ENCODE peak calls at places on chromosomes 7 and 10, in four cellular contexts. O is CD8-positive, alpha-beta T cell; Z is CD4-positive, CD25-positive, alpha-beta regulatory T cell; W is mammary epithelial cell. P is an unnamed sample.

GRCh38 chr7:98946389-98946788 is 68.1 kb downstream of the TRRAP start:
- DNase-seq in W (no peak), Z (no peak), O (no peak), P (no peak)

GRCh38 chr7:107196834-107197610 is 28.2 kb downstream of the HBP1 start:
- DNase-seq in W (no peak), Z (no peak), O (no peak), P (no peak)

GRCh38 chr7:121480058-121480457 is 84.0 kb upstream of the FAM3C start:
- DNase-seq in W (peak; percentile 27), Z (no peak), O (no peak), P (no peak)

GRCh38 chr7:30652951-30653641 is 29.2 kb downstream of the CRHR2 start:
- DNase-seq in Z (no peak), O (no peak), W (no peak), P (peak; percentile 32)

GRCh38 chr10:132441818-132442217 is 44.8 kb downstream of the PWWP2B start:
- DNase-seq in O (no peak), W (no peak), Z (no peak), P (no peak)

GRCh38 chr10:132592790-132593788 is 55.5 kb downstream of the INPP5A start:
- DNase-seq in W (no peak), Z (no peak), O (no peak), P (no peak)

GRCh38 chr10:87642988-87643387 is 16.7 kb upstream of the PAPSS2 start:
- DNase-seq in O (no peak), W (peak; percentile 64), Z (no peak), P (no peak)

GRCh38 chr10:52050429-52051047 is 263.5 kb upstream of the DKK1 start:
- DNase-seq in W (no peak), Z (no peak), O (no peak), P (no peak)

GRCh38 chr7:55593515-55594318 is 21.4 kb upstream of the VOPP1 start:
- DNase-seq in O (peak; percentile 75), Z (peak; percentile 49), W (peak; percentile 51), P (peak; percentile 55)

GRCh38 chr10:95407546-95407945 is 116.7 kb upstream of the PDLIM1 start:
- DNase-seq in O (no peak), W (no peak), Z (no peak), P (no peak)

GRCh38 chr10:1273372-1274097 is 217.3 kb downstream of the WDR37 start:
- DNase-seq in W (no peak), Z (no peak), O (no peak), P (no peak)

GRCh38 chr10:35423505-35424306 is 87.4 kb downstream of the CCNY start:
- DNase-seq in Z (no peak), O (no peak), W (peak; percentile 75), P (no peak)

GRCh38 chr10:111973306-111973705 is 210.3 kb downstream of the GPAM start:
- DNase-seq in O (no peak), W (no peak), Z (no peak), P (no peak)

DNA sequence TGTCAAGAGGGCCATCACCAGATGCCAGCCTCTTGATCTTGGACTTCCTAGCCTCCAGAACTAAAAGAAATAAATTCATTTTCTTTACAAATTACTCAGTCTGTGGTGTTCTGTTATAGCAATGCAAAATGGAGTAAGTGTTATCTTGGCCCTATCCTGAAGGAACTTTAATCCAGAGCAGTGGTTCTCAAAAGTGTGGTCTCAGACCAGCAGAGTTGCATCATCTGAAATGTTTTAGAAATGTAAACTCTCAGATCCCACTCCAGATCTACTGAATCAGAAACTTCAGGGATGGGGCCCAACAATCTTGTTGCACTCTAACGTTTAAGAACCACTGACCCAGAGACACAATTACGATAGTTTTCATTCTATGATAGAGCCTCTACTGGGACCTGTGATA is 3.2 kb upstream of the SUPV3L1 start:
- DNase-seq in O (no peak), W (no peak), Z (no peak), P (no peak)
- H3K4me1 ChIP-seq in O (peaks cover 17% of the 10 kb centered on the region), W (peaks cover 7% of the 10 kb centered on the region), Z (peaks cover 26% of the 10 kb centered on the region), P (peaks cover 8% of the 10 kb centered on the region)

GRCh38 chr10:30701471-30702173 is 72.1 kb upstream of the LYZL2 start:
- DNase-seq in Z (peak; percentile 49), W (no peak), O (peak; percentile 71), P (no peak)
- H3K4me1 ChIP-seq in Z (peaks cover 86% of the 10 kb centered on the region), W (no peaks in the 10 kb centered on the region), O (peaks cover 74% of the 10 kb centered on the region), P (no peaks in the 10 kb centered on the region)

GRCh38 chr7:50682079-50682478 is 100.6 kb downstream of the GRB10 start:
- DNase-seq in Z (no peak), O (no peak), W (no peak), P (no peak)
- H3K4me1 ChIP-seq in Z (no peaks in the 10 kb centered on the region), O (no peaks in the 10 kb centered on the region), W (no peaks in the 10 kb centered on the region), P (peaks cover under 1% of the 10 kb centered on the region)

GRCh38 chr7:77687100-77687746 is 9.0 kb upstream of the RSBN1L start:
- DNase-seq in Z (no peak), O (no peak), W (no peak), P (no peak)
- H3K4me1 ChIP-seq in Z (peaks cover 19% of the 10 kb centered on the region), O (peaks cover 19% of the 10 kb centered on the region), W (peaks cover 13% of the 10 kb centered on the region), P (peaks cover 5% of the 10 kb centered on the region)

DNA sequence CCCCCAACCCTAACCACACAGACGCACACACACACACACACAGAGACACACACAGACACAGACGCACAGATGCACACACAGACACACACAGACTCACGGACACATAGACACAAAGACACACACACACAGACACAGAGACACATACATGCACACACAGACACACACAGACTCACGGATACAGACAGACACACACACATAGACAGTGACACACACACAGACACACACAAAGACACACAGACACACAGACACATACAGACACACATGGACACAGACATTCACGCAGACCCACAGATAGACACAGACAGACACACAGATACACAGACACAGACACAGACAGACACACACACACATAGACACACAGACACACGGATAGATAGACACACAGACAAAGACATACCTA is 2.1 kb downstream of the CALML5 start:
- DNase-seq in O (no peak), Z (no peak), W (no peak), P (no peak)
- H3K4me1 ChIP-seq in O (no peaks in the 10 kb centered on the region), Z (no peaks in the 10 kb centered on the region), W (peaks cover 6% of the 10 kb centered on the region), P (no peaks in the 10 kb centered on the region)